ENCODE peak calls at places on chromosome 1, in nine cellular contexts. X is NCI-H2081; E is activated CD4-positive, alpha-beta T cell treated with anti-CD3 and anti-CD28 coated beads for 24 hours; S is EH; B is substantia nigra; W is B cell; L is iPS-NIHi11; J is cardiac fibroblast; M is AG08396. T is an unnamed sample.

GRCh38 chr1:7136166-7136953 is 351.1 kb downstream of the CAMTA1 start:
- DNase-seq in X (no peak), E (no peak), S (no peak), B (no peak), W (no peak), L (no peak), J (no peak), M (no peak), T (no peak)

GRCh38 chr1:5768014-5768413 is 224.2 kb downstream of the NPHP4 start:
- DNase-seq in X (no peak), E (no peak), S (no peak), B (no peak), W (no peak), L (peak; percentile 58), J (no peak), M (no peak), T (no peak)

GRCh38 chr1:246769306-246769705 is 45.1 kb downstream of the SCCPDH start:
- DNase-seq in X (no peak), E (no peak), S (peak; percentile 97), B (no peak), W (no peak), L (no peak), J (peak; percentile 87), M (peak; percentile 83), T (peak; percentile 56)

GRCh38 chr1:183719289-183719688 is 66.2 kb upstream of the APOBEC4 start:
- DNase-seq in X (no peak), E (no peak), S (no peak), B (no peak), W (no peak), L (no peak), J (no peak), M (no peak), T (no peak)

GRCh38 chr1:147669475-147670318 is 627 bp downstream of the ACP6 start:
- DNase-seq in X (peak; percentile 9), E (peak; percentile 23), S (peak; percentile 59), B (peak; percentile 64), W (peak; percentile 54), L (peak; percentile 60), J (peak; percentile 44), M (peak; percentile 59), T (no peak)

GRCh38 chr1:58356402-58356801 is 190.1 kb downstream of the OMA1 start:
- DNase-seq in X (no peak), E (no peak), S (no peak), B (no peak), W (no peak), L (no peak), J (no peak), M (no peak), T (no peak)

GRCh38 chr1:26772687-26773086 is 15.1 kb upstream of the PIGV start:
- DNase-seq in X (no peak), E (no peak), S (peak; percentile 100), B (no peak), W (no peak), L (no peak), J (peak; percentile 82), M (peak; percentile 83), T (no peak)

GRCh38 chr1:181931873-181932272 is 129.6 kb downstream of the ZNF648 start:
- DNase-seq in X (no peak), E (no peak), S (no peak), B (no peak), W (no peak), L (no peak), J (no peak), M (no peak), T (no peak)

T was measured in H4.